ENCODE peak calls at places on chromosomes 11 and 22, in four cellular contexts. I is IMR-90, F is GM12878, S is K562. M is an unnamed sample.

GRCh38 chr11:116145187-116145865 is 627.5 kb downstream of the BUD13 start:
- DNase-seq in I (no peak), F (no peak), S (no peak), M (no peak)

GRCh38 chr11:45924036-45924915 is 1.8 kb downstream of the LARGE2 start:
- DNase-seq in I (no peak), F (no peak), S (no peak), M (no peak)

GRCh38 chr11:127919206-127920000 is 668.0 kb downstream of the ETS1 start:
- DNase-seq in I (peak; percentile 87), F (no peak), S (no peak), M (no peak)

GRCh38 chr11:65329944-65330403 is 3.7 kb upstream of the DPF2 start:
- DNase-seq in I (peak; percentile 92), F (peak; percentile 43), S (peak; percentile 74), M (peak; percentile 76)

GRCh38 chr11:130546438-130546837 is 98.0 kb downstream of the ADAMTS15 start:
- DNase-seq in I (no peak), F (no peak), S (no peak), M (no peak)

GRCh38 chr22:36151006-36151595 is 9.5 kb downstream of the APOL3 start:
- DNase-seq in I (no peak), F (no peak), S (no peak), M (no peak)

GRCh38 chr22:35330258-35330861 is 30.7 kb downstream of the TOM1 start:
- DNase-seq in I (peak; percentile 86), F (no peak), S (no peak), M (no peak)

GRCh38 chr11:122898799-122899198 is 16.2 kb downstream of the JHY start:
- DNase-seq in I (no peak), F (no peak), S (no peak), M (no peak)

GRCh38 chr11:130609121-130610035 is 160.9 kb downstream of the ADAMTS15 start:
- DNase-seq in I (no peak), F (no peak), S (peak; percentile 25), M (no peak)

GRCh38 chr11:63564056-63564784 is 1.0 kb upstream of the PLAAT2 start:
- DNase-seq in I (no peak), F (peak; percentile 69), S (no peak), M (no peak)

GRCh38 chr11:1071571-1072115 is 3.0 kb upstream of the MUC2 start:
- DNase-seq in I (no peak), F (no peak), S (no peak), M (no peak)

GRCh38 chr11:123299721-123300120 is 104.7 kb upstream of the CLMP start:
- DNase-seq in I (no peak), F (no peak), S (no peak), M (no peak)

GRCh38 chr11:117229931-117230285 is 2.0 kb downstream of the PCSK7 start:
- DNase-seq in I (no peak), F (no peak), S (no peak), M (no peak)

GRCh38 chr11:63961608-63962412 is 12.6 kb upstream of the COX8A start:
- DNase-seq in I (peak; percentile 31), F (no peak), S (no peak), M (no peak)

GRCh38 chr22:45010532-45010900 is 711 bp upstream of the PHF21B start:
- DNase-seq in I (no peak), F (no peak), S (no peak), M (peak; percentile 13)

GRCh38 chr11:116466231-116466630 is 306.6 kb downstream of the BUD13 start:
- DNase-seq in I (no peak), F (no peak), S (no peak), M (no peak)

GRCh38 chr11:72719144-72719543 is 33.1 kb downstream of the ARAP1 start:
- DNase-seq in I (peak; percentile 31), F (no peak), S (no peak), M (no peak)
- TF ChIP-seq ELK1 in I (no peak), F (no peak), S (no peak), M (no peak)

GRCh38 chr22:39845522-39845921 is 48.0 kb downstream of the ENTHD1 start:
- DNase-seq in I (no peak), F (no peak), S (no peak), M (no peak)
- TF ChIP-seq ELK1 in I (no peak), F (no peak), S (no peak), M (no peak)

GRCh38 chr22:38345782-38346181 is 28.5 kb upstream of the CSNK1E start:
- DNase-seq in I (no peak), F (no peak), S (no peak), M (no peak)
- TF ChIP-seq ELK1 in I (no peak), F (no peak), S (no peak), M (no peak)

DNA sequence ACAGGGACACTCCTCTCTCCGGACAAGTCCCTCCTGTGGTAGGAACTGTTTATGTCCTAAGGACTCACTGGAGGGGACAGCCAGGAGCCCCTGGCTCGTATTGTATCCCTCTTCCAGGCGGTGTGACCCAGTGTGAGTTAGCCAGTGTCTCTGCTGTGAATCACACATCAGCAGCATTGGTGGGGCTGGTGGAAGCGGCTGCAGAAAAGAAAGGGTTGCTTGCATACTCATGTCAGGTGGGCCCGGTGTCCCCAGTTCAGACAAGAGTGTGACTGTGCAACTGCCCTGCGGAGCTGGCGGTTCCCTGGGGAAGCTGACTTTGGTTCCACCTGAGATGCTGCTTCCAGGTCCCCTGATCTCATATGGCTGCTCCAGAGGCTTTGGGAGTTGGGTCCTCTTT is 99.4 kb downstream of the ZBTB16 start:
- DNase-seq in I (peak; percentile 56), F (no peak), S (no peak), M (no peak)
- TF ChIP-seq ELK1 in I (no peak), F (no peak), S (no peak), M (no peak)

DNA sequence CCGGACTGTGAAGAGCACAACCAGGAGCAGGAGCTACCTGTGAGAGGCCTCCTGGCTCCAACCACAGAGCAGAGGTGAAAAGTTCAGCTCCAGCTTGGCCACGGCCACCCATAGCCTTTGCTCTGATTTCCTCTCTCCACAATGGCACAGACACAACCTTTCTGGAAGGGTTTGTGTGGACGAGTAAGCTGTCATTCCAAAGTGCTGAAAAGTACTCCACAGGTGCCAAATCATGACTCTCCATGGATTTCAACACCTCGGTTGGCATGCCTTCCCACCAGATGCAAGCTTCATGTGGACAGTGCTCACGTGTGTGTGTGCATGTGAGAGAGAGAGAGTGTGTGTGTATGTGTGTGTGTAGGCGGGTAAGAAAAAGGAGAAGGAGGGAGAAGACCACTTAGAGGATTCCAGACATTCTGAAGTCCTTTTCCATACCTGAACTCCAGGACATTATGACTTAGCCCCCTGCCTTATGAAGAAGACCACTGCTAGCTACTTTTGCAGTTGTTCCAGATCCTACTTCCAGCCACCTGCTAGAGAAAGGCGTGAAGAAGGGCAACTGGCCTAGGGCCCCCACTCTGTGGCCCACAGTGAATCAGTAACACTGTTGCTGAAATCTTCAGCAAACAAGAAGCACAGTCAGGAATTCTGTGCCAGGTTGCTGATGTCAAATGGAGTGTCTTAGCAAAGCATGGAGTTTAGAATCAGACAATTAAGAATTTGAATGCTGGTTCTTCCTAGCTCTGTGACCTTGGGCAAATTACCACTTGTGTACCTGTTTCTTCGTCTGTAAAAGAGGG is 13.9 kb upstream of the NAV2 start:
- DNase-seq in I (peak; percentile 77), F (no peak), S (no peak), M (no peak)
- TF ChIP-seq ELK1 in I (no peak), F (no peak), S (no peak), M (no peak)

GRCh38 chr22:19892249-19892879 is 37.7 kb upstream of the GNB1L start:
- DNase-seq in I (peak; percentile 53), F (no peak), S (peak; percentile 87), M (no peak)

GRCh38 chr22:19891350-19892248 is 36.9 kb upstream of the GNB1L start:
- DNase-seq in I (peak; percentile 89), F (no peak), S (peak; percentile 99), M (no peak)

GRCh38 chr22:19892925-19893324 is 38.3 kb upstream of the GNB1L start:
- DNase-seq in I (peak; percentile 33), F (no peak), S (no peak), M (no peak)

GRCh38 chr22:19889951-19890350 is 35.3 kb upstream of the GNB1L start:
- DNase-seq in I (no peak), F (no peak), S (no peak), M (no peak)

GRCh38 chr22:19890502-19891349 is 36.1 kb upstream of the GNB1L start:
- DNase-seq in I (no peak), F (no peak), S (no peak), M (no peak)
- TF ChIP-seq ELK1 in I (no peak), F (no peak), S (no peak), M (no peak)

DNA sequence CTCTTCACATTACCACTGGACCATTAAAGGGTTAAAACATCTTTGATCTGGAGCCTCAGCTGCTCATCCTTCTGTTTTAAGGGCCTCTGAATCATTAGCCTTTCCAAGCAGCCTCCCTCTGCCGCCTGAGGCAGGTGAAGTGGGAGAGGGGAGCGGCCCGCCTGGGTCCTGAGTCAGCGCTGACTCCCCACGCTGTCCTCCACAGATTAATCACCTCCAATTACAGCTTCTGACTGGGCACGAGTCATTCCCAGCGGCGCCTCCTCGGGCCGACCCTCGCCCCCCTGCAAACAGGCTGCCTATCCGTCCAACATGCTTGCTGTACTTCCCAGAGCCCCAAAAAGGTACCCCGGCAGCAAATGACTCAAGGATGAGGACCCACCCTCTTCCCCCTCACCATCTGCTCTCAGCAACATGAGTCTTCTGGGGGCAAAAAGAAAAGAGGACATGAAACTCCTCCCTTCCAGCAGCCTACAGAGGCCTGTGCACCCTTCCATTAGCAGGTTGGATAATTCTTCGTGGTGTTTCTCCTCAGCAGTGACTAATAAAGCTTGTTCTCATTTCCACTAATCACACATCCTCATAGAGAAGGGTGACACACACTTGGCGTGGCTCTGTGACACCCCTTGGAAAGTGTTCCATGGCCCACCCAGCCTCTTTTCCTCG is 44.3 kb upstream of the JAM3 start:
- DNase-seq in I (peak; percentile 36), F (no peak), S (no peak), M (no peak)
- TF ChIP-seq ELK1 in I (no peak), F (no peak), S (no peak), M (no peak)

GRCh38 chr11:108965602-108966001 is 300.7 kb downstream of the DDX10 start:
- DNase-seq in I (peak; percentile 88), F (no peak), S (no peak), M (no peak)
- TF ChIP-seq ELK1 in I (no peak), F (no peak), S (no peak), M (no peak)